ENCODE peak calls at places on chromosomes 2 and 18, in six cellular contexts. E is D341Med, Y is AG20443, N is heart left ventricle, Z is dermis blood vessel endothelial cell, Q is EH. R is an unnamed sample.

GRCh38 chr2:221572821-221573429 is 821 bp upstream of the EPHA4 start:
- DNase-seq in E (peak; percentile 61), Y (peak; percentile 60), N (peak; percentile 51), Z (peak; percentile 53), Q (peak; percentile 63), R (no peak)

GRCh38 chr18:49697757-49698595 is 115.4 kb downstream of the ACAA2 start:
- DNase-seq in E (no peak), Y (peak; percentile 87), N (peak; percentile 32), Z (peak; percentile 18), Q (peak; percentile 77), R (no peak)

GRCh38 chr18:10660485-10660884 is 134.7 kb downstream of the NAPG start:
- DNase-seq in E (no peak), Y (peak; percentile 68), N (no peak), Z (peak; percentile 13), Q (peak; percentile 54), R (no peak)

GRCh38 chr2:233602076-233602475 is 15.4 kb upstream of the UGT1A8 start:
- DNase-seq in E (no peak), Y (no peak), N (no peak), Z (no peak), Q (no peak), R (no peak)

GRCh38 chr18:6111726-6112125 is 216.4 kb upstream of the TMEM200C start:
- DNase-seq in E (no peak), Y (no peak), N (no peak), Z (no peak), Q (no peak), R (no peak)

GRCh38 chr18:55633032-55633431 is 45.0 kb upstream of the TCF4 start:
- DNase-seq in E (no peak), Y (peak; percentile 26), N (no peak), Z (no peak), Q (no peak), R (no peak)

GRCh38 chr18:36229188-36229587 is 41.9 kb downstream of the MOCOS start:
- DNase-seq in E (no peak), Y (no peak), N (no peak), Z (no peak), Q (no peak), R (no peak)

GRCh38 chr2:71277536-71278103 is 50.7 kb upstream of the PAIP2B start:
- DNase-seq in E (peak; percentile 80), Y (peak; percentile 65), N (peak; percentile 63), Z (peak; percentile 45), Q (peak; percentile 31), R (no peak)

GRCh38 chr2:15334650-15335326 is 226.3 kb downstream of the NBAS start:
- DNase-seq in E (no peak), Y (peak; percentile 23), N (no peak), Z (no peak), Q (peak; percentile 85), R (no peak)

GRCh38 chr18:63443820-63444219 is 21.5 kb upstream of the VPS4B start:
- DNase-seq in E (no peak), Y (no peak), N (no peak), Z (no peak), Q (no peak), R (no peak)

GRCh38 chr2:45743531-45744391 is 92.3 kb downstream of the PRKCE start:
- DNase-seq in E (no peak), Y (peak; percentile 69), N (peak; percentile 68), Z (peak; percentile 90), Q (peak; percentile 67), R (peak; percentile 68)

GRCh38 chr2:37389984-37390765 is 45.7 kb downstream of the QPCT start:
- DNase-seq in E (no peak), Y (peak; percentile 65), N (peak; percentile 30), Z (peak; percentile 94), Q (peak; percentile 81), R (peak; percentile 74)

GRCh38 chr2:137969418-137969765 is 5.1 kb downstream of the HNMT start:
- DNase-seq in E (no peak), Y (peak; percentile 68), N (peak; percentile 39), Z (peak; percentile 93), Q (peak; percentile 89), R (peak; percentile 94)

GRCh38 chr18:69648486-69648885 is 247.8 kb downstream of the DOK6 start:
- DNase-seq in E (peak; percentile 41), Y (no peak), N (no peak), Z (no peak), Q (no peak), R (no peak)

GRCh38 chr2:17719562-17720371 is 33.8 kb downstream of the SMC6 start:
- DNase-seq in E (peak; percentile 17), Y (peak; percentile 29), N (no peak), Z (peak; percentile 60), Q (peak; percentile 25), R (no peak)

GRCh38 chr2:19031642-19032041 is 326.8 kb downstream of the OSR1 start:
- DNase-seq in E (no peak), Y (no peak), N (no peak), Z (no peak), Q (peak; percentile 41), R (no peak)

GRCh38 chr18:31376477-31376876 is at the start of gene DSG4:
- DNase-seq in E (no peak), Y (no peak), N (no peak), Z (no peak), Q (no peak), R (no peak)

GRCh38 chr2:29206941-29207340 is 91.7 kb downstream of the CLIP4 start:
- DNase-seq in E (no peak), Y (no peak), N (no peak), Z (no peak), Q (no peak), R (no peak)

GRCh38 chr18:36758001-36758400 is 70.8 kb downstream of the TPGS2 start:
- DNase-seq in E (no peak), Y (peak; percentile 51), N (no peak), Z (no peak), Q (peak; percentile 83), R (no peak)

GRCh38 chr2:168155036-168155435 is 92.4 kb downstream of the STK39 start:
- DNase-seq in E (no peak), Y (no peak), N (no peak), Z (no peak), Q (peak; percentile 43), R (no peak)

GRCh38 chr2:230650585-230651137 is 62.0 kb upstream of the CAB39 start:
- DNase-seq in E (peak; percentile 19), Y (no peak), N (no peak), Z (no peak), Q (no peak), R (no peak)

GRCh38 chr2:165793161-165793778 is 777 bp downstream of the GALNT3 start:
- DNase-seq in E (peak; percentile 33), Y (peak; percentile 26), N (peak; percentile 17), Z (no peak), Q (peak; percentile 65), R (no peak)